ENCODE peak calls at places on chromosomes 16 and 17, in six cellular contexts. One of them, this sample, is unnamed.

GRCh38 chr17:70060415-70060814 is 14.6 kb upstream of the KCNJ16 start:
- DNase-seq in caudate nucleus: no peak
- DNase-seq in amygdala: no peak
- DNase-seq in pulmonary artery endothelial cell: no peak
- DNase-seq in AG10803: peak; percentile 39
- DNase-seq in left ventricle myocardium inferior: no peak
- DNase-seq in this sample: no peak

GRCh38 chr16:58306327-58306726 is 11.5 kb upstream of the PRSS54 start:
- DNase-seq in caudate nucleus: no peak
- DNase-seq in amygdala: no peak
- DNase-seq in pulmonary artery endothelial cell: peak; percentile 13
- DNase-seq in left ventricle myocardium inferior: no peak
- DNase-seq in AG10803: peak; percentile 19
- DNase-seq in this sample: no peak

GRCh38 chr17:73792994-73793393 is 148.7 kb upstream of the SDK2 start:
- DNase-seq in caudate nucleus: no peak
- DNase-seq in left ventricle myocardium inferior: no peak
- DNase-seq in AG10803: no peak
- DNase-seq in pulmonary artery endothelial cell: no peak
- DNase-seq in amygdala: no peak
- DNase-seq in this sample: no peak

GRCh38 chr16:14097182-14097951 is 26.2 kb downstream of the MRTFB start:
- DNase-seq in left ventricle myocardium inferior: no peak
- DNase-seq in amygdala: no peak
- DNase-seq in pulmonary artery endothelial cell: no peak
- DNase-seq in caudate nucleus: no peak
- DNase-seq in AG10803: no peak
- DNase-seq in this sample: no peak

GRCh38 chr17:33922971-33923370 is 332.1 kb upstream of the CCL2 start:
- DNase-seq in left ventricle myocardium inferior: no peak
- DNase-seq in caudate nucleus: no peak
- DNase-seq in pulmonary artery endothelial cell: no peak
- DNase-seq in amygdala: no peak
- DNase-seq in AG10803: no peak
- DNase-seq in this sample: no peak

GRCh38 chr17:34725740-34726139 is 146.4 kb downstream of the TMEM132E start:
- DNase-seq in left ventricle myocardium inferior: no peak
- DNase-seq in caudate nucleus: no peak
- DNase-seq in AG10803: no peak
- DNase-seq in amygdala: no peak
- DNase-seq in pulmonary artery endothelial cell: no peak
- DNase-seq in this sample: no peak

GRCh38 chr16:29815032-29815721 is 775 bp upstream of the PAGR1 start:
- DNase-seq in amygdala: no peak
- DNase-seq in pulmonary artery endothelial cell: no peak
- DNase-seq in AG10803: no peak
- DNase-seq in caudate nucleus: peak; percentile 50
- DNase-seq in left ventricle myocardium inferior: peak; percentile 51
- DNase-seq in this sample: peak; percentile 61

GRCh38 chr16:29820730-29821662 is 734 bp downstream of the MVP start:
- DNase-seq in pulmonary artery endothelial cell: no peak
- DNase-seq in AG10803: peak; percentile 32
- DNase-seq in left ventricle myocardium inferior: no peak
- DNase-seq in caudate nucleus: no peak
- DNase-seq in amygdala: no peak
- DNase-seq in this sample: peak; percentile 73

GRCh38 chr17:52156576-52156975 is 1.9 kb downstream of the CA10 start:
- DNase-seq in amygdala: no peak
- DNase-seq in left ventricle myocardium inferior: no peak
- DNase-seq in AG10803: no peak
- DNase-seq in caudate nucleus: no peak
- DNase-seq in pulmonary artery endothelial cell: no peak
- DNase-seq in this sample: no peak

GRCh38 chr16:79580465-79581200 is 19.9 kb downstream of the MAF start:
- DNase-seq in left ventricle myocardium inferior: no peak
- DNase-seq in AG10803: no peak
- DNase-seq in amygdala: no peak
- DNase-seq in pulmonary artery endothelial cell: no peak
- DNase-seq in caudate nucleus: no peak
- DNase-seq in this sample: no peak

GRCh38 chr17:34816806-34817205 is 144.5 kb downstream of the CCT6B start:
- DNase-seq in pulmonary artery endothelial cell: no peak
- DNase-seq in left ventricle myocardium inferior: no peak
- DNase-seq in AG10803: no peak
- DNase-seq in caudate nucleus: no peak
- DNase-seq in amygdala: no peak
- DNase-seq in this sample: no peak

GRCh38 chr16:4332623-4333307 is 16.9 kb downstream of the GLIS2 start:
- DNase-seq in pulmonary artery endothelial cell: no peak
- DNase-seq in caudate nucleus: no peak
- DNase-seq in left ventricle myocardium inferior: no peak
- DNase-seq in amygdala: no peak
- DNase-seq in AG10803: no peak
- DNase-seq in this sample: no peak

GRCh38 chr17:29116652-29117439 is 63.4 kb downstream of the MYO18A start:
- DNase-seq in caudate nucleus: peak; percentile 33
- DNase-seq in left ventricle myocardium inferior: peak; percentile 83
- DNase-seq in AG10803: peak; percentile 53
- DNase-seq in pulmonary artery endothelial cell: no peak
- DNase-seq in amygdala: peak; percentile 69
- DNase-seq in this sample: peak; percentile 77

GRCh38 chr17:63246344-63246743 is 199.8 kb downstream of the CYB561 start:
- DNase-seq in caudate nucleus: no peak
- DNase-seq in AG10803: peak; percentile 25
- DNase-seq in amygdala: no peak
- DNase-seq in pulmonary artery endothelial cell: no peak
- DNase-seq in left ventricle myocardium inferior: no peak
- DNase-seq in this sample: no peak

GRCh38 chr16:11328172-11329079 is 16.8 kb upstream of the RMI2 start:
- DNase-seq in caudate nucleus: no peak
- DNase-seq in AG10803: peak; percentile 94
- DNase-seq in left ventricle myocardium inferior: peak; percentile 70
- DNase-seq in pulmonary artery endothelial cell: peak; percentile 57
- DNase-seq in amygdala: no peak
- DNase-seq in this sample: no peak

GRCh38 chr17:9109933-9110332 is 88.6 kb downstream of the NTN1 start:
- DNase-seq in AG10803: no peak
- DNase-seq in amygdala: no peak
- DNase-seq in caudate nucleus: no peak
- DNase-seq in pulmonary artery endothelial cell: no peak
- DNase-seq in left ventricle myocardium inferior: no peak
- DNase-seq in this sample: no peak

GRCh38 chr17:35748979-35749378 is 4.1 kb downstream of the GAS2L2 start:
- DNase-seq in caudate nucleus: no peak
- DNase-seq in amygdala: no peak
- DNase-seq in pulmonary artery endothelial cell: no peak
- DNase-seq in AG10803: no peak
- DNase-seq in left ventricle myocardium inferior: no peak
- DNase-seq in this sample: no peak

GRCh38 chr17:77555741-77556291 is 402.7 kb upstream of the TNRC6C start:
- DNase-seq in amygdala: peak; percentile 38
- DNase-seq in pulmonary artery endothelial cell: no peak
- DNase-seq in AG10803: no peak
- DNase-seq in left ventricle myocardium inferior: no peak
- DNase-seq in caudate nucleus: peak; percentile 26
- DNase-seq in this sample: no peak

GRCh38 chr17:47311420-47311819 is 12.3 kb upstream of the EFCAB13 start:
- DNase-seq in caudate nucleus: no peak
- DNase-seq in AG10803: no peak
- DNase-seq in left ventricle myocardium inferior: no peak
- DNase-seq in amygdala: no peak
- DNase-seq in pulmonary artery endothelial cell: no peak
- DNase-seq in this sample: no peak

GRCh38 chr16:76265434-76266045 is 11.7 kb upstream of the CNTNAP4 start:
- DNase-seq in amygdala: no peak
- DNase-seq in left ventricle myocardium inferior: no peak
- DNase-seq in caudate nucleus: no peak
- DNase-seq in pulmonary artery endothelial cell: no peak
- DNase-seq in AG10803: no peak
- DNase-seq in this sample: no peak

GRCh38 chr16:49330562-49331201 is 42.9 kb upstream of the C16orf78 start:
- DNase-seq in pulmonary artery endothelial cell: no peak
- DNase-seq in left ventricle myocardium inferior: no peak
- DNase-seq in amygdala: no peak
- DNase-seq in caudate nucleus: no peak
- DNase-seq in AG10803: no peak
- DNase-seq in this sample: no peak

GRCh38 chr16:26363581-26363980 is 671.8 kb downstream of the HS3ST4 start:
- DNase-seq in AG10803: no peak
- DNase-seq in caudate nucleus: no peak
- DNase-seq in amygdala: no peak
- DNase-seq in pulmonary artery endothelial cell: no peak
- DNase-seq in left ventricle myocardium inferior: no peak
- DNase-seq in this sample: no peak

GRCh38 chr17:164536-165235 is 16.8 kb downstream of the DOC2B start:
- DNase-seq in left ventricle myocardium inferior: peak; percentile 37
- DNase-seq in AG10803: peak; percentile 40
- DNase-seq in amygdala: peak; percentile 38
- DNase-seq in pulmonary artery endothelial cell: peak; percentile 22
- DNase-seq in caudate nucleus: peak; percentile 30
- DNase-seq in this sample: peak; percentile 45

This sample was measured in right lobe of liver.